ENCODE peak calls at places on chromosomes 2 and 18, in seven cellular contexts. H is naive thymus-derived CD4-positive, alpha-beta T cell; O is mesenchymal stem cell; Q is heart left ventricle; B is tibial artery; U is mesendoderm; S is neural progenitor cell. D is an unnamed sample. For H3K4me1, the result is how much of the 10 kb centered on the place peaks cover.

GRCh38 chr2:179422037-179422643 is 157.5 kb upstream of the SESTD1 start:
- DNase-seq in H (peak), Q (peak), B (peak), O (peak), S (peak), U (peak), D (peak)

GRCh38 chr2:178193823-178194599 is at the start of gene OSBPL6:
- DNase-seq in B (peak), O (peak), H (peak), Q (peak), U (peak), S (peak), D (peak)

GRCh38 chr2:96859338-96859649 is 1.5 kb upstream of the ANKRD39 start:
- DNase-seq in U (no peak), S (no peak), Q (peak), H (no peak), B (peak), O (peak), D (no peak)

GRCh38 chr2:63827749-63828148 is 13.9 kb upstream of the UGP2 start:
- DNase-seq in Q (no peak), S (no peak), B (no peak), H (no peak), O (peak), U (peak), D (no peak)

GRCh38 chr18:13834501-13835015 is 10.6 kb downstream of the MC5R start:
- DNase-seq in H (no peak), B (no peak), Q (no peak), U (no peak), S (no peak), O (no peak), D (no peak)

GRCh38 chr2:100036020-100036419 is 106.4 kb downstream of the AFF3 start:
- DNase-seq in H (no peak), B (no peak), U (no peak), S (no peak), Q (no peak), O (no peak), D (no peak)

GRCh38 chr2:67322361-67323001 is 74.7 kb upstream of the ETAA1 start:
- DNase-seq in H (no peak), B (peak), Q (no peak), S (peak), O (peak), U (peak), D (no peak)

GRCh38 chr2:161165811-161166210 is 5.6 kb downstream of the TANK start:
- DNase-seq in U (no peak), O (peak), Q (no peak), H (no peak), B (no peak), S (no peak), D (no peak)

GRCh38 chr18:48545690-48546365 is 7.0 kb downstream of the CTIF start:
- DNase-seq in Q (peak), U (peak), B (peak), H (no peak), S (peak), O (peak), D (peak)

GRCh38 chr2:134253804-134254203 is at the start of gene MGAT5:
- DNase-seq in B (no peak), S (no peak), O (no peak), H (no peak), U (no peak), Q (no peak), D (no peak)

GRCh38 chr2:177211602-177212105 is 940 bp upstream of the HNRNPA3 start:
- DNase-seq in H (no peak), Q (no peak), B (no peak), O (no peak), S (no peak), U (no peak), D (no peak)

GRCh38 chr2:237604960-237605359 is 14.4 kb upstream of the RAB17 start:
- DNase-seq in S (no peak), U (peak), B (no peak), Q (no peak), O (no peak), H (no peak), D (no peak)

GRCh38 chr18:77140030-77140429 is 7.4 kb upstream of the MBP start:
- DNase-seq in S (no peak), Q (no peak), B (no peak), U (no peak), O (no peak), H (no peak), D (no peak)

GRCh38 chr2:53210538-53210937 is 557.1 kb upstream of the CHAC2 start:
- DNase-seq in H (no peak), S (peak), O (no peak), U (peak), B (no peak), Q (no peak), D (no peak)

GRCh38 chr2:56318147-56318546 is 134.4 kb downstream of the CCDC85A start:
- DNase-seq in U (no peak), H (no peak), O (no peak), B (no peak), Q (no peak), S (no peak), D (no peak)

GRCh38 chr2:48496867-48497266 is 33.1 kb upstream of the STON1 start:
- DNase-seq in U (peak), Q (no peak), H (no peak), O (peak), B (no peak), S (no peak), D (no peak)

GRCh38 chr2:550860-551259 is 126.3 kb downstream of the TMEM18 start:
- DNase-seq in S (no peak), U (no peak), O (no peak), H (no peak), B (no peak), Q (no peak), D (no peak)

GRCh38 chr2:43634604-43635306 is 2.3 kb upstream of the PLEKHH2 start:
- DNase-seq in B (no peak), U (no peak), S (no peak), Q (no peak), H (no peak), O (peak), D (no peak)

GRCh38 chr2:2830576-2830975 is 499.5 kb upstream of the MYT1L start:
- DNase-seq in O (no peak), H (no peak), S (no peak), Q (peak), U (no peak), B (no peak), D (no peak)

GRCh38 chr2:3535794-3536681 is 16.7 kb upstream of the ADI1 start:
- DNase-seq in S (no peak), Q (peak), U (peak), B (peak), O (peak), H (no peak), D (peak)

GRCh38 chr18:76405761-76406356 is 89.2 kb downstream of the ZNF516 start:
- DNase-seq in O (peak), U (peak), S (peak), Q (no peak), B (no peak), H (peak), D (peak)

GRCh38 chr2:11663427-11663826 is 6.6 kb downstream of the NTSR2 start:
- DNase-seq in S (no peak), U (no peak), H (no peak), B (no peak), O (no peak), Q (no peak), D (no peak)

GRCh38 chr18:26908906-26909305 is 43.4 kb upstream of the AQP4 start:
- DNase-seq in B (no peak), O (no peak), Q (no peak), H (no peak), U (no peak), S (no peak), D (no peak)

GRCh38 chr2:10317646-10318045 is 14.9 kb downstream of the HPCAL1 start:
- DNase-seq in B (peak), S (peak), Q (no peak), O (no peak), H (no peak), U (no peak), D (no peak)

DNA sequence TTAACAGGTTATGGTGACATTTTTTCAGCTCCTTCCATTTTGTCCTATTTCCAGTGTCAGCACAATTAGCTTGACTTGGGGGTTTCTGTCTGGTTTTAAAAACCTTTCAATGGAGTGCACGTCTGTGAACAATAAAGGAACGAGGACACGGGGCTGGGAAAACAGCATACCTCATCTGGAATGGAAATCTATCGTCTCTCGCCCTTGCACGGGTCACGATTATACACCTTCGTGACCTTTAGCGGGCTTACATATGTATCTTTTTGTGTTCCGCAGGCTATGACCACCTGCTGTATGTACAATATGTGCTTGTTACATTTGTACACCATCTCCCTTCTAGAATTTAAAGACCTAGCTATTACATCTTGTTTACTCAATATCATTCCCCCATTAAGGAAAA is 2.3 kb upstream of the ZNF532 start:
- DNase-seq in O (no peak), Q (no peak), B (peak), S (peak), U (no peak), H (no peak), D (no peak)
- H3K4me3 ChIP-seq in O (no peak), Q (peak), B (peak), S (peak), U (no peak), H (peak), D (peak)

GRCh38 chr2:110748489-110748867 is 16.1 kb downstream of the ACOXL start:
- DNase-seq in H (peak), O (no peak), Q (no peak), U (no peak), S (peak), B (no peak), D (no peak)
- H3K27ac ChIP-seq in H (no peak), O (no peak), Q (no peak), U (no peak), S (peak), B (no peak), D (no peak)

GRCh38 chr2:83238111-83238510 is 1221.0 kb downstream of the SUCLG1 start:
- DNase-seq in O (no peak), Q (no peak), H (no peak), S (no peak), U (no peak), B (no peak), D (no peak)
- H3K4me1 ChIP-seq in O (under half), Q (under half), H (under half), S (under half), U (under half), B (under half), D (under half)

DNA sequence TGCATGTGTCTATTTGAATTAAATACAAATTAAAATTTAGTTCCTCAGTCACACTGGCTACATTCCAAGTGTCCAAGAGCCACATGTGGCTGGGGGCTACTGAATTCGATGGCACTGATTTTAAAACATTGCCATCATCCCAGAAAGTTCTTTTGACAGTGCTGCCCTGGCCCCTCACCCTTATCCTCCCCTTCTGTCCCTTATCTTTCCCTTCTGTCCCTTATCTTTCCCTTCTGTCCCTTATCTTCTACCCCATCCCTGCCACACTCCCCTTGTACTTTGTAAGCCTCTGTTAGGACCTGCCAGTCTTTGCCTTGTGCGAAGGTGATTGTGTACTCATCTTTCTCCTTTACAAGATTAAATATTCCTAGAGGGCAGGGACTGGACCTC is 85.2 kb downstream of the DNMT3A start:
- DNase-seq in U (peak), Q (no peak), S (no peak), H (no peak), O (no peak), B (no peak), D (no peak)
- H3K4me3 ChIP-seq in U (no peak), Q (no peak), S (no peak), H (no peak), O (no peak), B (no peak), D (no peak)

GRCh38 chr18:7272268-7273049 is 41.6 kb downstream of the LRRC30 start:
- DNase-seq in S (peak), H (no peak), B (peak), U (peak), Q (peak), O (peak), D (peak)

GRCh38 chr18:7269903-7270302 is 39.0 kb downstream of the LRRC30 start:
- DNase-seq in S (no peak), U (no peak), O (no peak), Q (no peak), H (no peak), B (no peak), D (no peak)

DNA sequence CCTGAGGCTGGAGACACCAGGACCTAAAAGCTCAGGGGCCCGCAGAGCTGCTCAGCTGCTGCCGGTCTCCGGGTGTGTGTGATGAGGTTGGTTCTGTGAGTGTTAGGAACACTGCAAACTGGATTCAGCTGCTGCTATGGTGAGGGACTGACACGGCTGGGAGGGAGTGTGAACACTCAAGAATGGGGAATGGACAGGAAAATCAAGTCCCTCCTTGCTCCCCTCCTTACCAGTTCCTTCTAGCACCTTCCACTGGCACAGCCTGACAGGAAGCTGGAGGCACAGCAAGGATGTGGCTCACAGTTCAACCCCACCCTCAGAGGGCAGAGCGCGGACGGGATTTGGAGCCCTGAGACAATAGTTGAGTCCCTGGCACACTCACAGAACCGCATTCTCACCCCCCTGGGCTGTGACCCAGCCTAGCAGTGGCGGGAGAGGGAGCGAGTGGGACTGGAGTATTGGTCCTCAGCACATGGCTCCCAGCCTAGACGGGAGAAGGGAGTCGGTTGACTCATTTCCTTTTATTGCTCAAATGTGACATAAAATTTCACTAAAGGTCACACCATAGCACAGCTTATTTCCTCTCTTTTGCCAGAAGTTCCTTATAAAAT is 42.5 kb downstream of the LRRC30 start:
- DNase-seq in Q (peak), O (peak), U (peak), H (no peak), S (peak), B (peak), D (peak)
- H3K27ac ChIP-seq in Q (peak), O (no peak), U (peak), H (no peak), S (no peak), B (peak), D (peak)